ENCODE peak calls at places on chromosomes 1 and 21, in four cellular contexts. J, W, H and L are unnamed samples.

GRCh38 chr1:181314959-181315358 is 168.4 kb upstream of the CACNA1E start:
- DNase-seq in J (no peak), H (no peak), W (no peak), L (no peak)

GRCh38 chr1:1847061-1847460 is 43.8 kb downstream of the GNB1 start:
- DNase-seq in W (no peak), H (peak; percentile 56), J (no peak), L (no peak)

GRCh38 chr1:202958544-202959275 is 598 bp upstream of the ADIPOR1 start:
- DNase-seq in J (no peak), H (no peak), W (no peak), L (no peak)

GRCh38 chr1:8214501-8215173 is 103.3 kb upstream of the SLC45A1 start:
- DNase-seq in J (no peak), W (no peak), H (no peak), L (no peak)

GRCh38 chr1:109089242-109090015 is 1.1 kb upstream of the TMEM167B start:
- DNase-seq in H (peak; percentile 37), W (peak; percentile 83), J (peak; percentile 64), L (peak; percentile 74)

GRCh38 chr1:156870734-156871133 is 10.1 kb downstream of the NTRK1 start:
- DNase-seq in J (no peak), H (no peak), W (no peak), L (peak; percentile 81)

GRCh38 chr1:75502776-75503175 is 108.1 kb downstream of the SLC44A5 start:
- DNase-seq in J (no peak), W (no peak), H (no peak), L (no peak)

GRCh38 chr1:51000160-51000559 is 30.1 kb downstream of the CDKN2C start:
- DNase-seq in J (no peak), H (no peak), W (no peak), L (no peak)

GRCh38 chr1:41674501-41674900 is 190.0 kb upstream of the EDN2 start:
- DNase-seq in W (peak; percentile 46), J (no peak), H (no peak), L (no peak)

GRCh38 chr1:206633708-206634121 is 1.6 kb upstream of the DYRK3 start:
- DNase-seq in H (no peak), J (no peak), W (no peak), L (peak; percentile 90)

GRCh38 chr1:156065212-156065611 is 4.3 kb downstream of the RAB25 start:
- DNase-seq in W (no peak), J (no peak), H (no peak), L (no peak)

GRCh38 chr1:8461341-8462110 is 143.6 kb downstream of the SLC45A1 start:
- DNase-seq in H (no peak), W (no peak), J (no peak), L (no peak)

GRCh38 chr1:234313171-234313570 is 60.1 kb upstream of the COA6 start:
- DNase-seq in W (no peak), J (no peak), H (no peak), L (no peak)

GRCh38 chr21:31098576-31099005 is 60.3 kb upstream of the KRTAP19-8 start:
- DNase-seq in J (peak; percentile 66), H (peak; percentile 74), W (peak; percentile 78), L (peak; percentile 43)

GRCh38 chr1:155929057-155929456 is 5.2 kb downstream of the KHDC4 start:
- DNase-seq in H (no peak), W (no peak), J (no peak), L (no peak)

GRCh38 chr1:50181027-50181663 is 72.4 kb downstream of the ELAVL4 start:
- DNase-seq in H (peak; percentile 49), J (no peak), W (no peak), L (peak; percentile 8)

GRCh38 chr1:155195201-155196102 is 12.2 kb downstream of the THBS3 start:
- DNase-seq in H (no peak), J (no peak), W (no peak), L (no peak)

GRCh38 chr1:245156041-245156735 is 1.4 kb downstream of the KIF26B start:
- DNase-seq in J (peak; percentile 83), H (peak; percentile 91), W (peak; percentile 94), L (peak; percentile 75)

GRCh38 chr1:91846007-91846620 is 39.8 kb downstream of the TGFBR3 start:
- DNase-seq in J (no peak), W (no peak), H (peak; percentile 83), L (peak; percentile 32)

GRCh38 chr21:44854664-44855446 is 18.6 kb downstream of the PTTG1IP start:
- DNase-seq in J (no peak), H (no peak), W (peak; percentile 60), L (no peak)

GRCh38 chr1:20588634-20589225 is at the start of gene CDA:
- DNase-seq in J (no peak), W (no peak), H (no peak), L (no peak)

GRCh38 chr21:28822882-28823335 is 169.8 kb downstream of the LTN1 start:
- DNase-seq in W (no peak), J (no peak), H (no peak), L (peak; percentile 65)

GRCh38 chr1:32816676-32817158 is 441 bp downstream of the YARS1 start:
- DNase-seq in W (no peak), H (peak; percentile 45), J (no peak), L (peak; percentile 48)

GRCh38 chr1:18951818-18952391 is 4.6 kb downstream of the IFFO2 start:
- DNase-seq in J (no peak), W (no peak), H (no peak), L (peak; percentile 59)

GRCh38 chr1:234933475-234933874 is 195.2 kb downstream of the TOMM20 start:
- DNase-seq in W (no peak), J (peak; percentile 57), H (no peak), L (peak; percentile 72)

GRCh38 chr1:168918860-168919741 is 187.4 kb upstream of the ATP1B1 start:
- DNase-seq in W (no peak), H (no peak), J (no peak), L (no peak)

GRCh38 chr1:202579806-202580205 is 130.4 kb downstream of the SYT2 start:
- DNase-seq in J (no peak), W (no peak), H (no peak), L (peak; percentile 92)

GRCh38 chr1:1550591-1551432 is 10.4 kb upstream of the TMEM240 start:
- DNase-seq in W (no peak), H (peak; percentile 57), J (no peak), L (peak; percentile 61)

GRCh38 chr1:101073836-101074235 is 48.3 kb upstream of the DPH5 start:
- DNase-seq in H (no peak), W (no peak), J (no peak), L (no peak)

GRCh38 chr1:80217377-80217986 is 1211.0 kb upstream of the ADGRL4 start:
- DNase-seq in W (no peak), J (no peak), H (peak; percentile 59), L (peak; percentile 62)

GRCh38 chr1:31791131-31791858 is 24.5 kb downstream of the SPOCD1 start:
- DNase-seq in W (peak; percentile 54), J (no peak), H (no peak), L (no peak)

GRCh38 chr1:110524311-110525249 is 5.6 kb upstream of the KCNA10 start:
- DNase-seq in W (no peak), J (peak; percentile 20), H (peak; percentile 72), L (no peak)

GRCh38 chr1:58065520-58065919 is 481.0 kb downstream of the OMA1 start:
- DNase-seq in J (no peak), W (no peak), H (peak; percentile 22), L (no peak)
- TF ChIP-seq CTCF in J (no peak), W (no peak), H (no peak), L (no peak)

GRCh38 chr1:36115200-36115669 is 9.8 kb downstream of the COL8A2 start:
- DNase-seq in H (no peak), J (no peak), W (no peak), L (peak; percentile 97)
- H3K4me3 ChIP-seq in H (no peak overlapping the region), J (no peak overlapping the region), W (no peak overlapping the region), L (no peak overlapping the region)

DNA sequence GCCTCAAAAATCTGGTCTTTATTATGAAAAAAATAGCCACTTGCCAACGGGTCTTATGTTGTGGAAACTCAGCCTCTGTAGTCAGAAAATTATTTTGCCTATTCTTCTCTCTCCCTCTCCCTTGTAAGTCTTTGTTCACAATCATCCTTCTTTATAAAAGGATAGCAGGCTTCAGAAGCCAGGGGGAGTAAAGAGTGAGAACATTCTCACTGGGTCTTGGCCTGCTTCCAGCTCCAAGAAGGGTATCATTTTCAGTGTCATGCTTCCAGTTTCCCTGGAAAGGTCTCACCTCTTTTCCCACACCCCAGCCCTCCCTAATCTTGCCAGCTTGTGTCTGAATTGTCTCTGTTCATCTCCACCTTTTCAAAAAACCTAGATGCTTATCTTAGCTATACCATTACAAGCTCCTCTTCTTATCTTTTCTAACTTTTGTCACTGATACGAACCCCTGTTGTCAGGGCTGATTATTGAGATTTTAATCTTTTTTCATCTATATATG is 346.2 kb upstream of the LRRC7 start:
- DNase-seq in H (peak; percentile 62), W (no peak), J (no peak), L (no peak)
- TF ChIP-seq CTCF in H (peak; percentile 3), W (no peak), J (no peak), L (no peak)

GRCh38 chr1:117116090-117116783 is 5.3 kb downstream of the TRIM45 start:
- DNase-seq in J (no peak), H (no peak), W (no peak), L (no peak)

GRCh38 chr1:117117697-117118096 is 3.9 kb downstream of the TRIM45 start:
- DNase-seq in W (no peak), H (no peak), J (no peak), L (no peak)

GRCh38 chr1:117116784-117117130 is 4.8 kb downstream of the TRIM45 start:
- DNase-seq in H (no peak), J (no peak), W (no peak), L (no peak)

GRCh38 chr1:117120774-117121588 is 568 bp downstream of the TRIM45 start:
- DNase-seq in H (no peak), J (no peak), W (no peak), L (peak; percentile 48)

GRCh38 chr1:117118101-117118500 is 3.4 kb downstream of the TRIM45 start:
- DNase-seq in H (no peak), W (no peak), J (no peak), L (no peak)
- H3K4me3 ChIP-seq in H (no peak overlapping the region), W (no peak overlapping the region), J (no peak overlapping the region), L (no peak overlapping the region)

GRCh38 chr1:196732526-196732925 is 42.1 kb upstream of the CFHR3 start:
- DNase-seq in J (no peak), W (no peak), H (no peak), L (no peak)
- TF ChIP-seq CTCF in J (no peak), W (no peak), H (peak; percentile 21), L (peak; percentile 13)

GRCh38 chr21:32412998-32413504 is 545 bp downstream of the EVA1C start:
- DNase-seq in H (no peak), W (peak; percentile 80), J (peak; percentile 42), L (no peak)
- H3K4me3 ChIP-seq in H (peak overlapping the region; percentile 43), W (peak overlapping the region; percentile 80), J (peak overlapping the region; percentile 77), L (peak overlapping the region; percentile 71)